ENCODE peak calls at places on chromosomes 3 and 15, in nine cellular contexts. P is adrenal gland, Y is GM12891, W is esophagus squamous epithelium, Q is tibial nerve, D is transverse colon, E is sigmoid colon, H is upper lobe of left lung, X is breast epithelium. R is an unnamed sample.

GRCh38 chr3:126934149-126934548 is 48.8 kb upstream of the PLXNA1 start:
- DNase-seq in P (no peak), Y (no peak), W (no peak), Q (no peak), D (no peak), E (peak; percentile 30), H (no peak), X (no peak), R (no peak)

GRCh38 chr3:168248383-168249047 is 152.8 kb upstream of the GOLIM4 start:
- DNase-seq in P (no peak), Y (no peak), W (no peak), Q (no peak), D (no peak), E (no peak), H (peak; percentile 48), X (no peak), R (peak; percentile 25)

GRCh38 chr3:47261301-47261700 is 21.3 kb downstream of the KIF9 start:
- DNase-seq in P (no peak), Y (no peak), W (no peak), Q (no peak), D (no peak), E (no peak), H (no peak), X (no peak), R (peak; percentile 47)

GRCh38 chr3:167835359-167835758 is 99.8 kb downstream of the SERPINI1 start:
- DNase-seq in P (no peak), Y (no peak), W (no peak), Q (no peak), D (no peak), E (no peak), H (no peak), X (no peak), R (no peak)

GRCh38 chr3:167866321-167866720 is 130.8 kb downstream of the SERPINI1 start:
- DNase-seq in P (no peak), Y (no peak), W (no peak), Q (no peak), D (no peak), E (no peak), H (no peak), X (no peak), R (no peak)

GRCh38 chr3:29202368-29202767 is 78.5 kb upstream of the RBMS3 start:
- DNase-seq in P (no peak), Y (no peak), W (no peak), Q (no peak), D (no peak), E (no peak), H (no peak), X (no peak), R (no peak)

GRCh38 chr3:170977911-170978310 is 48.6 kb downstream of the SLC2A2 start:
- DNase-seq in P (no peak), Y (no peak), W (no peak), Q (no peak), D (no peak), E (no peak), H (no peak), X (no peak), R (no peak)

GRCh38 chr3:107588217-107588616 is 65.5 kb downstream of the BBX start:
- DNase-seq in P (no peak), Y (no peak), W (no peak), Q (no peak), D (no peak), E (no peak), H (no peak), X (no peak), R (no peak)

GRCh38 chr3:104952160-104952559 is 414.5 kb upstream of the ALCAM start:
- DNase-seq in P (no peak), Y (no peak), W (no peak), Q (no peak), D (no peak), E (no peak), H (no peak), X (no peak), R (no peak)

GRCh38 chr15:101203029-101203428 is 48.8 kb downstream of the CHSY1 start:
- DNase-seq in P (no peak), Y (no peak), W (no peak), Q (no peak), D (no peak), E (no peak), H (no peak), X (no peak), R (no peak)

GRCh38 chr3:77935418-77935817 is 895.5 kb downstream of the ROBO2 start:
- DNase-seq in P (no peak), Y (no peak), W (no peak), Q (no peak), D (no peak), E (no peak), H (no peak), X (no peak), R (no peak)

GRCh38 chr3:66808891-66809578 is 189.1 kb upstream of the KBTBD8 start:
- DNase-seq in P (peak; percentile 35), Y (no peak), W (no peak), Q (no peak), D (no peak), E (no peak), H (no peak), X (no peak), R (no peak)

GRCh38 chr3:195071916-195072820 is 198.8 kb downstream of the XXYLT1 start:
- DNase-seq in P (no peak), Y (no peak), W (no peak), Q (no peak), D (peak; percentile 3), E (peak; percentile 43), H (no peak), X (peak; percentile 48), R (no peak)

GRCh38 chr15:58748040-58748786 is 1.3 kb downstream of the ADAM10 start:
- DNase-seq in P (no peak), Y (no peak), W (no peak), Q (no peak), D (no peak), E (no peak), H (no peak), X (no peak), R (no peak)

GRCh38 chr15:67691450-67691849 is 133.9 kb upstream of the SKOR1 start:
- DNase-seq in P (no peak), Y (no peak), W (no peak), Q (no peak), D (no peak), E (no peak), H (no peak), X (no peak), R (no peak)

GRCh38 chr3:50323614-50324199 is 1.2 kb upstream of the HYAL2 start:
- DNase-seq in P (peak; percentile 46), Y (no peak), W (no peak), Q (no peak), D (no peak), E (no peak), H (peak; percentile 74), X (no peak), R (no peak)
- TF ChIP-seq POLR2A in P (no peak), Y (no peak), W (no peak), Q (no peak), D (no peak), E (no peak), H (peak; percentile 12), X (no peak), R (no peak)

GRCh38 chr3:49856181-49857005 is at the start of gene TRAIP:
- DNase-seq in P (peak; percentile 94), Y (peak; percentile 97), W (peak; percentile 60), Q (peak; percentile 91), D (peak; percentile 96), E (peak; percentile 97), H (peak; percentile 90), X (peak; percentile 94), R (peak; percentile 97)
- TF ChIP-seq POLR2A in P (no peak), Y (peak; percentile 49), W (no peak), Q (peak; percentile 16), D (peak; percentile 51), E (no peak), H (no peak), X (peak; percentile 24), R (peak; percentile 56)

DNA sequence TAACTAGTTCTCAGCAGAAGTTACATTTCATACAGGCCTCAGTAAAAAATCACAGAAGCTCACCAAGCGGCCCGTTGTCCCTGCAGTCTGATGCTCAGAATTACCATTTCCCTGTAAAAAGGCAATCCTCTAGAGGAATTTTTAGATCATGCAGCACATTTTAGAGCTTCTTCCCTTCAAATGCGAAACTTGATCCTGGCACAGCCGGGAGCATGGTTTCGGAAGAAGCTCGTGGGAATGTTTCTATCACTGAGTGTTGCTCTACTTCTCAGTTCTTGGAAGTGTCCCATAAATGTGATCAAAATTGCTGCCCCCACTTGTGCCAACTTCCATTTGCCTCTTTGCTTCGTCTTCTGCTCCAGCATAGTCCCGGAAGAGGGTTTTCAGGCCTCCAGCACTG is 3.8 kb upstream of the H1-8 start:
- DNase-seq in P (no peak), Y (no peak), W (no peak), Q (no peak), D (no peak), E (no peak), H (no peak), X (no peak), R (no peak)
- TF ChIP-seq POLR2A in P (no peak), Y (no peak), W (no peak), Q (no peak), D (no peak), E (no peak), H (no peak), X (no peak), R (no peak)

DNA sequence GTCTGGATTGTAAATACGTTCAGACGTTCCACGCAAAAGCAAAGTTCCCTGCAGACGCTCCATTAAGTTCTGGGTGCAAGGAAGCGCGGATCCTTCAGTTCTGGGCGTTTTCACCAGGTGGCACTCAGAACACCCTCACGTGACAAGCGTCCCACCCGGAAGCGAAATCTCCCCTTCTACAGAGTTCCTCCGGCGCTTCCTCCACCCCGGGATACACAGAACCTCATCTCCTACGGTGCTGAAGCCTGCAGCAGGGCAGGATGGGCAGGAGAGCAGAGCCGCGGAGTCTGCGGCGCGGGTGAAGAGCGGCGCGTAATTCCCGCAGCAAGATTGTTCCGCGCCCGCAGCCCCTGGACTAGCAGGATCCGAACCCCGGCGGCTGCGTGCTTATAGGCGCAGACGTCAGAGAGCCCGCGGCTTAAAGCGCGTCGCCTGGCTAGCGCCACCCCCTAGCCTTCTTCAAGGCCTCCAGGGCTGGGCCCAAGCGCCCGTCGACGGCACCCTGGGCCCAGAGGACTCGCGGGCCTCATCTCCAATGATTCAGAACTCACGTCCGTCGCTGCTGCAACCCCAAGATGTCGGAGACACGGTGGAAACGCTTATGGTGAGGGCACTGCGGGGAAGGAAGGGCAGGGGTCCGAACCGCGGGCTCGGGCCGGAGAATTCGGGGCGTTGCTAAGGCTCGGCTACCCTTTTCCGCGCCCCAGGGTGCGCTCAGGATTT is at the start of gene SLC25A38:
- DNase-seq in P (peak; percentile 82), Y (peak; percentile 65), W (no peak), Q (peak; percentile 70), D (peak; percentile 85), E (peak; percentile 91), H (peak; percentile 87), X (peak; percentile 60), R (peak; percentile 75)
- TF ChIP-seq POLR2A in P (peak; percentile 24), Y (peak; percentile 69), W (peak; percentile 22), Q (peak; percentile 32), D (peak; percentile 58), E (peak; percentile 59), H (peak; percentile 36), X (no peak), R (peak; percentile 31)

DNA sequence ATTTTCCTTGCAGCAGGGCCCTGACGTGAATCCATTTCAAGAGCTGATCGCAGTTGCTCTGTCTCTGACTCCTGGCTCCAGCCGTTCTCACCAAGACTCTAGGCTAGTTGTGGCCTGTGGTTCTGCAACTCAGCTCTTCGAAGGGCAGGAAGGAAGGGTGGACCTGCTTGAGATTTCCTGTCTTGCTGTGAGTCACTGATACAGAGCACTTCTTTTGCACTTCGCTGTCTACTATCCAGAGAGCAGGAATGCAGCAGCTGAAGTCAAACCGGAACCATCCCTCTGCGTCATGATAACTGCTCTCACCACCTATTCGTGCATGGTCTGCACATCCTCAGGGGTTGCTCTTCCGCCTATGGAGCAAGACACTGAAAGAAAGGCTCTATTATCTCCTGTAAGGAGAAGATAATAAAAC is 59.7 kb downstream of the RAP2B start:
- DNase-seq in P (peak; percentile 55), Y (peak; percentile 24), W (peak; percentile 36), Q (peak; percentile 50), D (peak; percentile 49), E (peak; percentile 80), H (peak; percentile 78), X (no peak), R (peak; percentile 71)
- TF ChIP-seq POLR2A in P (no peak), Y (no peak), W (peak; percentile 30), Q (no peak), D (peak; percentile 36), E (no peak), H (no peak), X (no peak), R (peak; percentile 38)